ENCODE peak calls at places on chromosomes 12 and 14, in seven cellular contexts. N is GM12878, X is HepG2, Q is GM12892, E is H1, U is SK-N-SH, C is K562. Z is an unnamed sample.
A peak's percentile ranks its signal among the peaks of the same experiment; 100 is the strongest.

GRCh38 chr12:121786441-121786825 is 7.1 kb downstream of the RHOF start:
- DNase-seq in N (no peak), E (no peak), U (no peak), Q (no peak), C (no peak), X (peak; percentile 68), Z (no peak)

GRCh38 chr12:16955083-16955657 is 349.2 kb upstream of the LMO3 start:
- DNase-seq in N (no peak), U (no peak), C (no peak), E (no peak), X (no peak), Q (no peak), Z (no peak)

GRCh38 chr12:52130695-52131094 is 51.2 kb downstream of the SMIM41 start:
- DNase-seq in X (no peak), Q (peak; percentile 1), U (peak; percentile 5), N (no peak), C (no peak), E (no peak), Z (peak; percentile 10)

GRCh38 chr12:104816845-104817503 is 141.1 kb downstream of the SLC41A2 start:
- DNase-seq in Q (no peak), U (no peak), X (no peak), E (no peak), N (no peak), C (no peak), Z (no peak)

GRCh38 chr14:73740921-73741326 is 26.7 kb upstream of the PNMA1 start:
- DNase-seq in E (no peak), C (peak; percentile 68), X (peak; percentile 49), Q (no peak), N (no peak), U (peak; percentile 37), Z (no peak)

GRCh38 chr14:26218858-26219257 is 379.0 kb downstream of the NOVA1 start:
- DNase-seq in N (no peak), X (no peak), Q (no peak), E (no peak), C (no peak), U (no peak), Z (no peak)

GRCh38 chr14:102902523-102903247 is 19.8 kb upstream of the AMN start:
- DNase-seq in C (no peak), N (no peak), Q (no peak), E (no peak), U (peak; percentile 16), X (no peak), Z (peak; percentile 19)

GRCh38 chr14:30362369-30363218 is 196.4 kb upstream of the G2E3 start:
- DNase-seq in N (no peak), E (no peak), X (no peak), U (no peak), Q (no peak), C (no peak), Z (no peak)

GRCh38 chr14:50109342-50109741 is 7.0 kb downstream of the VCPKMT start:
- DNase-seq in U (peak; percentile 26), E (no peak), Q (no peak), C (no peak), X (peak; percentile 23), N (no peak), Z (no peak)

GRCh38 chr14:40318211-40318719 is 886.0 kb upstream of the FBXO33 start:
- DNase-seq in C (no peak), E (no peak), Q (no peak), U (no peak), X (no peak), N (no peak), Z (no peak)

GRCh38 chr12:2922329-2922728 is 31.6 kb downstream of the TULP3 start:
- DNase-seq in N (no peak), E (no peak), X (no peak), C (no peak), U (no peak), Q (no peak), Z (no peak)

GRCh38 chr12:3160081-3160480 is 82.9 kb downstream of the TSPAN9 start:
- DNase-seq in U (no peak), C (no peak), N (no peak), Q (no peak), X (no peak), E (no peak), Z (no peak)

GRCh38 chr12:92234533-92234932 is 88.9 kb upstream of the BTG1 start:
- DNase-seq in E (no peak), Q (no peak), X (no peak), U (no peak), C (no peak), N (no peak), Z (no peak)

GRCh38 chr12:109716512-109717389 is 3.1 kb downstream of the FAM222A start:
- DNase-seq in Q (no peak), C (no peak), N (no peak), U (peak; percentile 27), X (peak; percentile 31), E (no peak), Z (no peak)

GRCh38 chr12:122079038-122079531 is 529 bp downstream of the MLXIP start:
- DNase-seq in Q (no peak), X (no peak), U (peak; percentile 44), N (no peak), C (peak; percentile 54), E (no peak), Z (no peak)

GRCh38 chr12:113758165-113758924 is 207.8 kb downstream of the RBM19 start:
- DNase-seq in N (no peak), X (no peak), U (no peak), E (no peak), Q (no peak), C (peak; percentile 87), Z (no peak)

GRCh38 chr12:43551971-43552559 is at the start of gene ADAMTS20:
- DNase-seq in Q (no peak), U (peak; percentile 93), E (peak; percentile 77), X (no peak), N (no peak), C (no peak), Z (no peak)
- TF ChIP-seq TAF1 in Q (no peak), U (no peak), E (peak; percentile 90), X (no peak), N (no peak), C (no peak), Z (no peak)

GRCh38 chr14:57732886-57733285 is 133.0 kb downstream of the SLC35F4 start:
- DNase-seq in E (no peak), X (no peak), U (no peak), N (no peak), Q (no peak), C (no peak), Z (no peak)
- TF ChIP-seq TAF1 in E (no peak), X (no peak), U (no peak), N (no peak), Q (no peak), C (no peak), Z (no peak)

GRCh38 chr12:14185441-14186192 is 179.9 kb upstream of the ATF7IP start:
- DNase-seq in E (no peak), X (peak; percentile 26), C (peak; percentile 58), U (peak; percentile 37), N (no peak), Q (no peak), Z (no peak)
- TF ChIP-seq TAF1 in E (no peak), X (no peak), C (no peak), U (no peak), N (no peak), Q (no peak), Z (no peak)

GRCh38 chr12:49537709-49538601 is 875 bp upstream of the KCNH3 start:
- DNase-seq in X (no peak), U (peak; percentile 74), E (no peak), C (peak; percentile 37), N (no peak), Q (peak; percentile 40), Z (no peak)
- TF ChIP-seq TAF1 in X (no peak), U (no peak), E (no peak), C (no peak), N (no peak), Q (no peak), Z (no peak)

DNA sequence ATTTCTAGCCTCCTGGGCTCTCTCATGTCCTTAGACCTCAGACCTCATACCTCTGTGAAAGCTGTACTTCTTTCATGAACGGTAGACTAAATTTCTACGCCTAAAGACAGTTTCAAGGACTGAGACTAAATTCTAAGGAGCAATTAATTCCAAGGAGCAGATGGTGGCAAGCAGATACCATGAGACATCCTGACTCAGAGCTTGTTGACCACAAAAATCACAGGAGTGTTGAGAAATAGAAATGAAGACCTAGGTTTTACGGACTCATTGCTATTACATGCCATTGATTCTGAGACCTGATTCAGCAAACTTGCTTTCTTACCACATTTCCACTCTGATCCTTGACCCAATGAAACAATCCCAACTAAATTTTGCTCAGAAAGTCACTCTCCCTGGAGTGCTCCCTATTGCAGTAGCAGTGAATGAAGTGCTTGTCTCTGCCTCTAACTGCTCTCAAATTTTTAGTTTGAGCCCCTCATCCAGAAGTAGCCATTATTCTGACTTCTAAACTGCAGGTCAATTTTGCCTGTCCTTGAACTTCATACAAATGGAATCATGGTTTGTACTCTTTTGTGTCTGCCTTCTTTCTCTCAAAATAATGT is 52.0 kb downstream of the PEX5 start:
- DNase-seq in E (no peak), N (no peak), Q (no peak), U (no peak), X (no peak), C (peak; percentile 78), Z (no peak)
- TF ChIP-seq TAF1 in E (no peak), N (no peak), Q (no peak), U (no peak), X (no peak), C (no peak), Z (no peak)

GRCh38 chr14:94376976-94377865 is 11.2 kb downstream of the SERPINA1 start:
- DNase-seq in C (no peak), U (no peak), N (no peak), Q (no peak), X (peak; percentile 78), E (no peak), Z (no peak)
- TF ChIP-seq TAF1 in C (no peak), U (no peak), N (no peak), Q (no peak), X (no peak), E (no peak), Z (no peak)

DNA sequence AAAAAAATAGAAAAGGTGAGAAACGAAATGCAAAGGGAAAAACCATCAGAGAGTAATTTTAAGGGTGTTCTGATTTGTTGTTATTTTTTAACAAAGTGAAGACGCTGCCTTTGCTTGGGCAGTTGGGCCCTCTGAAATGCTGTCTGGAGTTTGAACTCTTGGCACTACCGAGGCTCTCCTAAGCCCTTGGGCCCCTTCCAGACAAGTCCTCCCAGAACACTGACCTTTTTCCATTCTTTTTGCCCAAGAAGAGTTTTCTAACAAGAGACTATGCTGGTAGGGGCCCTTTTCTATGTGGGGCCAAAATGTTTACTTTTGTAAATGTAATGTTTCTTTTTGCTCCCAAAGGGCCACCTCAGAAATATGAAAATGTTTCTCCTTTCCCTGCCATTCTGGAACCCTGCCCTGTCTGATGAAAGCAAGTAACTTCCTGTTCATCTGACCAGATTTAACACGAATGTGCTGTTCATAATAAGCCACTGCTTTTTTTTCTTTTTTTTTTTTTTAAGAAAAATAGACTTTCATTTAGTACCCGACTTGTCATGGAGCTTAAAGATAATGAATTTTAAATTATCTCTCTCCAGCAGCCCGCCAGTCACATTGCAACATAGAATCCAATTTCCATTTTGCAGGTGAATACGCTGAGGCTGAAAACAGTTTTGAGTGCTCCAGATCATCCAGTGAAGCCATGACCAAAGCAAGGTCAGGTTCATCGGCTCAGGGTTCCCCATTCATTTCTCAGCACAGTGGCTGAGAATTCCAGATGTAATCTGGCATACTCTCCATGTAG is 170.0 kb downstream of the DPF3 start:
- DNase-seq in X (no peak), E (no peak), Q (no peak), N (no peak), U (no peak), C (no peak), Z (no peak)
- TF ChIP-seq TAF1 in X (no peak), E (no peak), Q (no peak), N (no peak), U (no peak), C (no peak), Z (no peak)